ENCODE peak calls at places on chromosomes 7 and 10, in seven cellular contexts. One of them, this sample, is unnamed.

GRCh38 chr10:513393-513792 is 176.1 kb downstream of the DIP2C start:
- DNase-seq in IMR-90: no peak
- DNase-seq in H9: no peak
- DNase-seq in mesendoderm: no peak
- DNase-seq in neuronal stem cell: no peak
- DNase-seq in mesenchymal stem cell: no peak
- DNase-seq in H1: no peak
- DNase-seq in this sample: no peak

GRCh38 chr7:30181211-30181610 is 46.4 kb downstream of the MTURN start:
- DNase-seq in IMR-90: no peak
- DNase-seq in H9: no peak
- DNase-seq in mesendoderm: no peak
- DNase-seq in neuronal stem cell: no peak
- DNase-seq in mesenchymal stem cell: no peak
- DNase-seq in H1: no peak
- DNase-seq in this sample: no peak

GRCh38 chr10:48507933-48508830 is 96.7 kb downstream of the ARHGAP22 start:
- DNase-seq in IMR-90: no peak
- DNase-seq in H9: peak; percentile 22
- DNase-seq in mesendoderm: no peak
- DNase-seq in neuronal stem cell: no peak
- DNase-seq in mesenchymal stem cell: no peak
- DNase-seq in H1: peak; percentile 38
- DNase-seq in this sample: no peak

GRCh38 chr10:122114156-122114747 is 125.3 kb downstream of the TACC2 start:
- DNase-seq in IMR-90: peak; percentile 34
- DNase-seq in H9: no peak
- DNase-seq in mesendoderm: no peak
- DNase-seq in neuronal stem cell: no peak
- DNase-seq in mesenchymal stem cell: peak; percentile 57
- DNase-seq in H1: no peak
- DNase-seq in this sample: no peak

GRCh38 chr7:134891262-134892001 is 94.9 kb upstream of the AGBL3 start:
- DNase-seq in IMR-90: peak; percentile 92
- DNase-seq in H9: peak; percentile 77
- DNase-seq in mesendoderm: peak; percentile 97
- DNase-seq in neuronal stem cell: peak; percentile 61
- DNase-seq in mesenchymal stem cell: peak; percentile 88
- DNase-seq in H1: peak; percentile 80
- DNase-seq in this sample: peak; percentile 85

GRCh38 chr10:132117146-132117545 is 51.4 kb downstream of the JAKMIP3 start:
- DNase-seq in IMR-90: no peak
- DNase-seq in H9: no peak
- DNase-seq in mesendoderm: no peak
- DNase-seq in neuronal stem cell: no peak
- DNase-seq in mesenchymal stem cell: no peak
- DNase-seq in H1: no peak
- DNase-seq in this sample: no peak

GRCh38 chr7:102410123-102410522 is 14.0 kb downstream of the PRKRIP1 start:
- DNase-seq in IMR-90: no peak
- DNase-seq in H9: no peak
- DNase-seq in mesendoderm: no peak
- DNase-seq in neuronal stem cell: no peak
- DNase-seq in mesenchymal stem cell: no peak
- DNase-seq in H1: no peak
- DNase-seq in this sample: no peak

GRCh38 chr10:11223081-11223480 is 205.4 kb downstream of the CELF2 start:
- DNase-seq in IMR-90: no peak
- DNase-seq in H9: no peak
- DNase-seq in mesendoderm: no peak
- DNase-seq in neuronal stem cell: no peak
- DNase-seq in mesenchymal stem cell: no peak
- DNase-seq in H1: no peak
- DNase-seq in this sample: no peak

GRCh38 chr10:79071535-79071923 is 2.8 kb downstream of the ZMIZ1 start:
- DNase-seq in IMR-90: no peak
- DNase-seq in H9: no peak
- DNase-seq in mesendoderm: peak; percentile 50
- DNase-seq in neuronal stem cell: peak; percentile 23
- DNase-seq in mesenchymal stem cell: no peak
- DNase-seq in H1: no peak
- DNase-seq in this sample: no peak

GRCh38 chr7:45394117-45394708 is 180.0 kb upstream of the ADCY1 start:
- DNase-seq in IMR-90: no peak
- DNase-seq in H9: no peak
- DNase-seq in mesendoderm: no peak
- DNase-seq in neuronal stem cell: no peak
- DNase-seq in mesenchymal stem cell: no peak
- DNase-seq in H1: no peak
- DNase-seq in this sample: no peak

GRCh38 chr10:108877130-108877529 is 1046.2 kb downstream of the XPNPEP1 start:
- DNase-seq in IMR-90: peak; percentile 40
- DNase-seq in H9: no peak
- DNase-seq in mesendoderm: no peak
- DNase-seq in neuronal stem cell: peak; percentile 1
- DNase-seq in mesenchymal stem cell: peak; percentile 60
- DNase-seq in H1: no peak
- DNase-seq in this sample: no peak
- H3K4ac ChIP-seq in IMR-90: no peak overlapping the region
- H3K4ac ChIP-seq in H9: no peak overlapping the region
- H3K4ac ChIP-seq in mesendoderm: no peak overlapping the region
- H3K4ac ChIP-seq in neuronal stem cell: no peak overlapping the region
- H3K4ac ChIP-seq in mesenchymal stem cell: no peak overlapping the region
- H3K4ac ChIP-seq in H1: no peak overlapping the region
- H3K4ac ChIP-seq in this sample: no peak overlapping the region

GRCh38 chr7:85471312-85471711 is 284.5 kb upstream of the SEMA3D start:
- DNase-seq in IMR-90: peak; percentile 40
- DNase-seq in H9: no peak
- DNase-seq in mesendoderm: no peak
- DNase-seq in neuronal stem cell: no peak
- DNase-seq in mesenchymal stem cell: peak; percentile 61
- DNase-seq in H1: no peak
- DNase-seq in this sample: no peak
- H3K4ac ChIP-seq in IMR-90: no peak overlapping the region
- H3K4ac ChIP-seq in H9: no peak overlapping the region
- H3K4ac ChIP-seq in mesendoderm: no peak overlapping the region
- H3K4ac ChIP-seq in neuronal stem cell: no peak overlapping the region
- H3K4ac ChIP-seq in mesenchymal stem cell: no peak overlapping the region
- H3K4ac ChIP-seq in H1: no peak overlapping the region
- H3K4ac ChIP-seq in this sample: no peak overlapping the region

GRCh38 chr10:34489436-34489835 is 325.7 kb downstream of the PARD3 start:
- DNase-seq in IMR-90: no peak
- DNase-seq in H9: no peak
- DNase-seq in mesendoderm: no peak
- DNase-seq in neuronal stem cell: no peak
- DNase-seq in mesenchymal stem cell: no peak
- DNase-seq in H1: no peak
- DNase-seq in this sample: no peak

GRCh38 chr10:34492081-34492480 is 323.0 kb downstream of the PARD3 start:
- DNase-seq in IMR-90: no peak
- DNase-seq in H9: no peak
- DNase-seq in mesendoderm: no peak
- DNase-seq in neuronal stem cell: no peak
- DNase-seq in mesenchymal stem cell: no peak
- DNase-seq in H1: no peak
- DNase-seq in this sample: no peak

GRCh38 chr10:34491666-34492065 is 323.4 kb downstream of the PARD3 start:
- DNase-seq in IMR-90: no peak
- DNase-seq in H9: no peak
- DNase-seq in mesendoderm: no peak
- DNase-seq in neuronal stem cell: no peak
- DNase-seq in mesenchymal stem cell: peak; percentile 33
- DNase-seq in H1: no peak
- DNase-seq in this sample: no peak

GRCh38 chr10:34488476-34489130 is 326.5 kb downstream of the PARD3 start:
- DNase-seq in IMR-90: no peak
- DNase-seq in H9: no peak
- DNase-seq in mesendoderm: no peak
- DNase-seq in neuronal stem cell: no peak
- DNase-seq in mesenchymal stem cell: no peak
- DNase-seq in H1: no peak
- DNase-seq in this sample: no peak

GRCh38 chr10:34489973-34490372 is 325.1 kb downstream of the PARD3 start:
- DNase-seq in IMR-90: peak; percentile 64
- DNase-seq in H9: no peak
- DNase-seq in mesendoderm: no peak
- DNase-seq in neuronal stem cell: no peak
- DNase-seq in mesenchymal stem cell: peak; percentile 71
- DNase-seq in H1: no peak
- DNase-seq in this sample: peak; percentile 25
- H3K4ac ChIP-seq in IMR-90: no peak overlapping the region
- H3K4ac ChIP-seq in H9: no peak overlapping the region
- H3K4ac ChIP-seq in mesendoderm: no peak overlapping the region
- H3K4ac ChIP-seq in neuronal stem cell: no peak overlapping the region
- H3K4ac ChIP-seq in mesenchymal stem cell: no peak overlapping the region
- H3K4ac ChIP-seq in H1: no peak overlapping the region
- H3K4ac ChIP-seq in this sample: no peak overlapping the region

GRCh38 chr10:77062381-77062780 is 575.2 kb downstream of the KCNMA1 start:
- DNase-seq in IMR-90: no peak
- DNase-seq in H9: no peak
- DNase-seq in mesendoderm: no peak
- DNase-seq in neuronal stem cell: no peak
- DNase-seq in mesenchymal stem cell: no peak
- DNase-seq in H1: no peak
- DNase-seq in this sample: no peak
- H3K4ac ChIP-seq in IMR-90: no peak overlapping the region
- H3K4ac ChIP-seq in H9: no peak overlapping the region
- H3K4ac ChIP-seq in mesendoderm: no peak overlapping the region
- H3K4ac ChIP-seq in neuronal stem cell: no peak overlapping the region
- H3K4ac ChIP-seq in mesenchymal stem cell: no peak overlapping the region
- H3K4ac ChIP-seq in H1: no peak overlapping the region
- H3K4ac ChIP-seq in this sample: no peak overlapping the region